ENCODE peak calls at places on chromosomes 13 and 19, in four cellular contexts. K is uterus, M is psoas muscle, S is adrenal gland. T is an unnamed sample.

GRCh38 chr19:37594982-37595382 is 306 bp downstream of the ZNF540 start:
- DNase-seq in K (peak), M (peak), S (peak), T (peak)

GRCh38 chr13:93145199-93145598 is 81.4 kb upstream of the GPC6 start:
- DNase-seq in K (no peak), M (no peak), S (no peak), T (no peak)

GRCh38 chr13:99294198-99294597 is 13.0 kb downstream of the GPR183 start:
- DNase-seq in K (no peak), M (no peak), S (no peak), T (no peak)

GRCh38 chr19:39098365-39099269 is 14.4 kb downstream of the ACP7 start:
- DNase-seq in K (no peak), M (no peak), S (no peak), T (no peak)

GRCh38 chr13:79678100-79678499 is 197.1 kb downstream of the NDFIP2 start:
- DNase-seq in K (no peak), M (no peak), S (no peak), T (no peak)

GRCh38 chr13:29294869-29295268 is 300.6 kb downstream of the SLC7A1 start:
- DNase-seq in K (no peak), M (no peak), S (no peak), T (no peak)

GRCh38 chr13:37225414-37226047 is 120.1 kb upstream of the CSNK1A1L start:
- DNase-seq in K (no peak), M (no peak), S (no peak), T (no peak)

GRCh38 chr13:94309997-94310842 is 169.3 kb downstream of the DCT start:
- DNase-seq in K (no peak), M (no peak), S (no peak), T (no peak)

GRCh38 chr19:18529782-18530181 is 7.9 kb upstream of the ELL start:
- DNase-seq in K (no peak), M (no peak), S (no peak), T (no peak)

GRCh38 chr19:18536475-18536874 is 6.9 kb downstream of the FKBP8 start:
- DNase-seq in K (no peak), M (no peak), S (no peak), T (no peak)

GRCh38 chr19:18531485-18531884 is 9.6 kb upstream of the ELL start:
- DNase-seq in K (no peak), M (no peak), S (no peak), T (no peak)

GRCh38 chr19:18532208-18532890 is 10.5 kb upstream of the ELL start:
- DNase-seq in K (no peak), M (no peak), S (no peak), T (no peak)

DNA sequence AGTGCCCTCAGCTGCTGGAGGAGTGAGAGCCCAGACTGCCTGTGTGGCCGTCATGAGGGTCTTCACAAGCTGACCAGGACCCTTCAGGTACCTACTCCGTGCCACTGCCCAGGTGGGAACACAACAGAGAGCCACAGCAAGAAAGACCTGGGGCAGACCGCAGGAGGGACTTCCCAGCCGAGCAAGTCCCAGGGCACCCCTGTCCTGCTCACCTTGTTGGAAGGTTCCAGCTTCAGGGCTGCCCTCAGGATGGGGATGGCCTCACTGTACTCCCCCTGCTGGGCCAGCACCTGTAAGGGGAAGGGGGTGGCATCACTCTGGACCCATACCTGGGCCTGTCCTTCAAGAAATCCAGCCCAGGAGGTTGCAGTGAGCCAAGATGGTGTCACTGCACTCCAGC is 10.3 kb downstream of the FKBP8 start:
- DNase-seq in K (no peak), M (no peak), S (no peak), T (no peak)
- TF ChIP-seq CTCF in K (no peak), M (no peak), S (no peak), T (no peak)

GRCh38 chr13:34044660-34045080 is 226.7 kb downstream of the RFC3 start:
- DNase-seq in K (no peak), M (no peak), S (no peak), T (no peak)

GRCh38 chr13:34046457-34046856 is 228.5 kb downstream of the RFC3 start:
- DNase-seq in K (no peak), M (no peak), S (no peak), T (no peak)

GRCh38 chr13:34044041-34044440 is 226.1 kb downstream of the RFC3 start:
- DNase-seq in K (no peak), M (no peak), S (no peak), T (no peak)

GRCh38 chr13:34048652-34049051 is 230.7 kb downstream of the RFC3 start:
- DNase-seq in K (no peak), M (no peak), S (no peak), T (no peak)
- TF ChIP-seq CTCF in K (no peak), M (no peak), S (no peak), T (no peak)

GRCh38 chr19:1569997-1570396 is 1.9 kb upstream of the MEX3D start:
- DNase-seq in K (no peak), M (no peak), S (no peak), T (no peak)
- TF ChIP-seq CTCF in K (no peak), M (no peak), S (no peak), T (no peak)

GRCh38 chr13:67077132-67077531 is 153.0 kb downstream of the PCDH9 start:
- DNase-seq in K (no peak), M (no peak), S (no peak), T (no peak)

GRCh38 chr13:67080351-67080750 is 149.8 kb downstream of the PCDH9 start:
- DNase-seq in K (no peak), M (no peak), S (no peak), T (no peak)

GRCh38 chr13:67075239-67075638 is 154.9 kb downstream of the PCDH9 start:
- DNase-seq in K (no peak), M (no peak), S (no peak), T (no peak)

GRCh38 chr13:67076378-67076777 is 153.8 kb downstream of the PCDH9 start:
- DNase-seq in K (no peak), M (no peak), S (no peak), T (no peak)

GRCh38 chr13:67078062-67078461 is 152.1 kb downstream of the PCDH9 start:
- DNase-seq in K (no peak), M (no peak), S (no peak), T (no peak)
- TF ChIP-seq CTCF in K (no peak), M (no peak), S (no peak), T (no peak)

GRCh38 chr19:47507924-47508553 is 6.8 kb downstream of the NAPA start:
- DNase-seq in K (no peak), M (no peak), S (peak), T (no peak)
- TF ChIP-seq CTCF in K (no peak), M (no peak), S (no peak), T (no peak)

GRCh38 chr19:43430142-43430710 is 15.5 kb downstream of the TEX101 start:
- DNase-seq in K (no peak), M (no peak), S (no peak), T (no peak)
- TF ChIP-seq CTCF in K (no peak), M (no peak), S (no peak), T (no peak)

GRCh38 chr19:51396175-51396574 is 5.8 kb upstream of the C19orf84 start:
- DNase-seq in K (no peak), M (no peak), S (no peak), T (no peak)

GRCh38 chr19:51391073-51391611 is 751 bp upstream of the C19orf84 start:
- DNase-seq in K (no peak), M (no peak), S (no peak), T (no peak)

GRCh38 chr19:51389143-51389542 is 1.2 kb downstream of the C19orf84 start:
- DNase-seq in K (no peak), M (no peak), S (no peak), T (no peak)

GRCh38 chr19:51398096-51398704 is 7.8 kb upstream of the C19orf84 start:
- DNase-seq in K (no peak), M (no peak), S (no peak), T (no peak)

GRCh38 chr19:51394045-51394836 is 3.9 kb upstream of the C19orf84 start:
- DNase-seq in K (peak), M (peak), S (peak), T (peak)
- TF ChIP-seq CTCF in K (no peak), M (peak), S (no peak), T (no peak)